ENCODE peak calls at places on chromosomes 2 and 18, in four cellular contexts. N is GM23338, B is AG04450, L is psoas muscle. Z is an unnamed sample.
A peak's percentile ranks its signal among the peaks of the same experiment; 100 is the strongest.

GRCh38 chr2:163664610-163665009 is 71.2 kb downstream of the FIGN start:
- DNase-seq in N (no peak), B (peak; percentile 58), L (no peak), Z (peak; percentile 87)

GRCh38 chr18:48638451-48638850 is 99.6 kb downstream of the CTIF start:
- DNase-seq in N (no peak), B (no peak), L (no peak), Z (no peak)

GRCh38 chr2:239225456-239225855 is 175.4 kb downstream of the HDAC4 start:
- DNase-seq in N (no peak), B (no peak), L (no peak), Z (no peak)

GRCh38 chr2:26840937-26841610 is 6.9 kb upstream of the DPYSL5 start:
- DNase-seq in N (no peak), B (no peak), L (no peak), Z (no peak)

GRCh38 chr18:1361931-1362330 is 457.3 kb downstream of the ADCYAP1 start:
- DNase-seq in N (no peak), B (no peak), L (no peak), Z (no peak)

GRCh38 chr2:16862474-16862873 is 196.8 kb upstream of the CYRIA start:
- DNase-seq in N (no peak), B (no peak), L (no peak), Z (no peak)

GRCh38 chr2:209661286-209661685 is 110.3 kb upstream of the UNC80 start:
- DNase-seq in N (peak; percentile 77), B (no peak), L (no peak), Z (no peak)

GRCh38 chr2:238114331-238114841 is 14.2 kb downstream of the ESPNL start:
- DNase-seq in N (no peak), B (no peak), L (no peak), Z (no peak)

GRCh38 chr2:70368545-70368944 is 66.7 kb upstream of the FAM136A start:
- DNase-seq in N (no peak), B (no peak), L (no peak), Z (no peak)

DNA sequence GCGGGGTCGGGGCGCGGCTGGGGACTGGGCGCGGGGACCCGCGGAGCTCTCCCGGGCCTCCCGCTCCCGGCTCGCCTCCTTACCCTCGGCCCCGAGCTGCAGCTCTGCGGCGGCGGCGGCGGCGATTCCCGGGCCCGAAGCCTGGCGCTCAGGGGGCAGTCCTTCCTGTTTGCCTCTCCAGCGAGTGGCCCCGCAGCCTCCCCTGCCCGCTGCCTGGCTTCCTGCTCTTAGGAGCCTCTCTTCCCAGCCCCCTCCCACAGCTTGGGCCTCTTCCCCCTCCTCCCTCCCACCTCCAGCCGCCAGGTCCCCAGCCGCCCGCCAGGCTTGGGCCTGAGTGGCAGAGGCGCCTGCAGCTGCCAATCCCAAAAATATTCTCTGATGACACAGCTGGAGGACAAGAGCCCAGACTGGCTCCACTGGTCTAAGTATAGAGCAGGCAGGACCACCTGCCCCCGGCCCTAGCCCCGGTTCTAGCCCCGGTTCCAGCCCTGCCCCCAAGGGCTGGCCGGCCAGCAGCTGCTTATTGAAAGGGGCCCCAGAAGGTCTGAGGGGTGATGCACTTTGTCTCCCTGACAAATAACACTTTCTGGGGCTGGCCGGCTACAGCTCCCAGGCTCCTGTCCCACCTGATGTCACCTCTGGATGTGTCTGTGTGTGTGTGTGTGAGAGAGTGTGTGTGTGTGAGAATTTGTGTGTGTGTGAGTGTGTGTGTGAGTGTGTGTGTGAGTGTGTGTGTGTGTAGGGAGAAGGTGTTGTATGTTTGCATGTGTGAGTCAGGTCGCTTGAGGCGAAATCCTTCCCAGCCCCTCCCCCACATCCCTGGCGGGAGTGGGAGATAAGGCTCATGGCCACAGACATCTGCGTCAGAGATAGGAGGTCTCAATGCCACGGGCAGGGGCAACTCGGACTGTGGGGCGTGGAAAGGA is at the start of gene OBSL1:
- DNase-seq in N (peak; percentile 95), B (no peak), L (peak; percentile 78), Z (no peak)
- H3K4me3 ChIP-seq in N (peak within 1 kb of the TSS; percentile 71), B (peak within 1 kb of the TSS; percentile 68), L (peak within 1 kb of the TSS; percentile 81), Z (peak within 1 kb of the TSS; percentile 70)

GRCh38 chr2:201642086-201642578 is 1.2 kb downstream of the TMEM237 start:
- DNase-seq in N (peak; percentile 83), B (no peak), L (no peak), Z (no peak)

GRCh38 chr2:201644001-201644400 is 698 bp upstream of the TMEM237 start:
- DNase-seq in N (peak; percentile 21), B (no peak), L (no peak), Z (no peak)

GRCh38 chr2:201639205-201639604 is 4.1 kb downstream of the TMEM237 start:
- DNase-seq in N (no peak), B (no peak), L (no peak), Z (no peak)

GRCh38 chr2:201643216-201643651 is at the start of gene TMEM237:
- DNase-seq in N (peak; percentile 56), B (no peak), L (peak; percentile 45), Z (no peak)

GRCh38 chr2:201642579-201643215 is 606 bp downstream of the TMEM237 start:
- DNase-seq in N (peak; percentile 92), B (no peak), L (peak; percentile 85), Z (no peak)
- TF ChIP-seq CTCF in N (no peak), B (no peak), L (no peak), Z (no peak)

DNA sequence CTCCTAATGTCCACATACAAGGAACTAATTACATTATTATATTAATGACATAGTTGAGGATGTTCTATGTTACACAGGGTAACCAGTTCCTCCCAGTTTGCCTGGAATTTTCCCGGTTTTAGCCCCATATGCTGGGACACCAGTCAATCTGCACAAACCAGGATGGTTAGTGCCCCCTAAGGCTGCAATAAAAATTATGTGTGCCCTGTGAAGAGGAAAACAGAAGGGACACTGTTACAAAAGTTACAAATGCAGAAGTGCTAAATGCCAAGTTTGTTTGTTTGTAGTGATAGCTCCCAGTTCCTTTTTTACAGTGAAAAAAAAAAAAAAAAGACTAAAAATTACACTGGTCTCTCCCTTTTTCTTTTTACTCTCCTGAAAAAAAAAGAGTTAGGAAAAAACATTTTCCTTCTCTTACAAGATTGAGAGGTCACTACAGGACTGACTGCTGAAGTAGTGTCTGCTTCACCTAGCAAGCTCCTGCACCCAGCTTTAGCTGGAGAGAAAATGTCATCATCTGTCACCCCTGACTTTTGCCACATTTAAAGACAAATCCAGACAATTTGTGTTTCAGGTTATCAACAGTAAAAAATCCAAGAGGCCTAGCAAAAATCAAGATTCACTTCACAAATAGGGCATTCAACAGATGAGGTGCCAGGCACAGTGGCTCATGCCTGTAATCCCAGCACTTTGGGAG is 3.2 kb downstream of the ANKRD44 start:
- DNase-seq in N (no peak), B (no peak), L (no peak), Z (no peak)
- H3K4me3 ChIP-seq in N (no peak overlapping the region), B (no peak overlapping the region), L (no peak overlapping the region), Z (no peak overlapping the region)

DNA sequence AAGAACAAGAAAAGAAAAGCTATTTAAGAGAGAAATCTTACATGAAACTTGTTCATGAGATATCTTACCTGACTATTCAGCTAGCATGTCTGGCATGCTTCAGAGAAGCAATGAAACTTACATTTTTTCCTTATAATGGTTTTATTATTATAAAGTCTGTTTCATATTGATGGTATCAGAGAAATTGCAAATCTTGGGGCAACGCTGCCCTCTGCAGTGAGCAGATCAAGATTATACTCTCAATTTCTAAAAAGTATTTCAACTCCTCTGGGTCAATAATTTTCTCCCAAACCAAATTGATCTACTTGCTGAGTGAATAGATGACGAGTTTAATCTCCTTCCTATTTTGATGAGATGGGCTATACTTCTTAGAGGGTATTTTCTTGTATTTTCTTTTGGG is 235.6 kb downstream of the NUP35 start:
- DNase-seq in N (no peak), B (no peak), L (no peak), Z (no peak)
- TF ChIP-seq CTCF in N (peak; percentile 42), B (no peak), L (no peak), Z (peak; percentile 58)

GRCh38 chr2:181106789-181107418 is 126.5 kb downstream of the UBE2E3 start:
- DNase-seq in N (peak; percentile 43), B (peak; percentile 68), L (no peak), Z (peak; percentile 83)
- H3K4me3 ChIP-seq in N (no peak overlapping the region), B (no peak overlapping the region), L (no peak overlapping the region), Z (no peak overlapping the region)

GRCh38 chr2:6930913-6931312 is 13.7 kb downstream of the RNF144A start:
- DNase-seq in N (no peak), B (no peak), L (no peak), Z (no peak)
- TF ChIP-seq CTCF in N (no peak), B (no peak), L (no peak), Z (no peak)

GRCh38 chr2:148108377-148108776 is 87.5 kb downstream of the MBD5 start:
- DNase-seq in N (no peak), B (no peak), L (no peak), Z (no peak)
- H3K4me3 ChIP-seq in N (no peak overlapping the region), B (no peak overlapping the region), L (no peak overlapping the region), Z (no peak overlapping the region)

GRCh38 chr2:102698369-102699111 is 63.3 kb upstream of the TMEM182 start:
- DNase-seq in N (no peak), B (no peak), L (peak; percentile 18), Z (no peak)

GRCh38 chr2:102707796-102708713 is 53.8 kb upstream of the TMEM182 start:
- DNase-seq in N (peak; percentile 11), B (no peak), L (no peak), Z (no peak)

GRCh38 chr2:102703305-102703704 is 58.5 kb upstream of the TMEM182 start:
- DNase-seq in N (no peak), B (no peak), L (no peak), Z (no peak)

GRCh38 chr2:102704531-102704930 is 57.3 kb upstream of the TMEM182 start:
- DNase-seq in N (peak; percentile 28), B (no peak), L (no peak), Z (no peak)

GRCh38 chr2:102703748-102704147 is 58.1 kb upstream of the TMEM182 start:
- DNase-seq in N (peak; percentile 60), B (no peak), L (no peak), Z (no peak)
- TF ChIP-seq CTCF in N (peak; percentile 67), B (peak; percentile 35), L (peak; percentile 52), Z (peak; percentile 72)

GRCh38 chr2:135688002-135688401 is 53.7 kb upstream of the UBXN4 start:
- DNase-seq in N (no peak), B (no peak), L (no peak), Z (no peak)

GRCh38 chr2:135688978-135689377 is 52.7 kb upstream of the UBXN4 start:
- DNase-seq in N (no peak), B (no peak), L (no peak), Z (no peak)

GRCh38 chr2:135694711-135695110 is 46.9 kb upstream of the UBXN4 start:
- DNase-seq in N (no peak), B (no peak), L (no peak), Z (no peak)

GRCh38 chr2:135685361-135685760 is 56.3 kb upstream of the UBXN4 start:
- DNase-seq in N (no peak), B (no peak), L (no peak), Z (no peak)

GRCh38 chr2:135689679-135690078 is 52.0 kb upstream of the UBXN4 start:
- DNase-seq in N (no peak), B (no peak), L (no peak), Z (no peak)
- H3K4me3 ChIP-seq in N (no peak overlapping the region), B (no peak overlapping the region), L (no peak overlapping the region), Z (no peak overlapping the region)

Z was measured in epithelial cell of proximal tubule.